ENCODE peak calls at places on chromosomes 16 and 17, in eight cellular contexts. P is stimulated activated CD4-positive, alpha-beta T cell treated with anti-CD3 and anti-CD28 coated beads, Interleukin-12 subunit alpha, Interleukin-12 subunit beta, amount 100 ng/mL, for 24 hours; Z is T-helper 2 cell; A is DMS53; W is midbrain; R is NCI-H1105; O is HS-27A; C is AG09309. S is an unnamed sample.

GRCh38 chr16:57194512-57194911 is 8.4 kb downstream of the RSPRY1 start:
- DNase-seq in P (no peak), Z (no peak), A (peak), W (no peak), R (no peak), O (peak), C (peak), S (no peak)

GRCh38 chr17:73987395-73987794 is 216.1 kb upstream of the RPL38 start:
- DNase-seq in P (no peak), Z (no peak), A (no peak), W (no peak), R (no peak), O (no peak), C (no peak), S (no peak)

GRCh38 chr17:1294157-1294717 is 14.8 kb downstream of the TRARG1 start:
- DNase-seq in P (peak), Z (peak), A (no peak), W (no peak), R (no peak), O (no peak), C (no peak), S (no peak)

GRCh38 chr16:50480206-50480605 is 68.0 kb upstream of the NKD1 start:
- DNase-seq in P (no peak), Z (no peak), A (no peak), W (peak), R (no peak), O (no peak), C (no peak), S (no peak)

GRCh38 chr17:16351831-16352230 is 1.4 kb downstream of the CENPV start:
- DNase-seq in P (no peak), Z (no peak), A (no peak), W (no peak), R (no peak), O (no peak), C (no peak), S (no peak)

GRCh38 chr16:28009586-28010373 is 53.7 kb downstream of the GSG1L start:
- DNase-seq in P (no peak), Z (no peak), A (no peak), W (no peak), R (no peak), O (no peak), C (no peak), S (peak)

GRCh38 chr16:5422643-5423496 is 325.3 kb upstream of the EEF2KMT start:
- DNase-seq in P (no peak), Z (no peak), A (no peak), W (no peak), R (no peak), O (no peak), C (no peak), S (no peak)

GRCh38 chr17:33871720-33872535 is 383.2 kb upstream of the CCL2 start:
- DNase-seq in P (no peak), Z (no peak), A (no peak), W (no peak), R (peak), O (no peak), C (no peak), S (peak)

GRCh38 chr17:31320791-31321190 is 631 bp downstream of the EVI2A start:
- DNase-seq in P (no peak), Z (no peak), A (no peak), W (peak), R (no peak), O (no peak), C (no peak), S (no peak)